ENCODE peak calls at places on chromosomes 1 and 21, in six cellular contexts. One of them, this sample, is unnamed.

GRCh38 chr1:106700151-106700550 is 356.3 kb upstream of the PRMT6 start:
- DNase-seq in stomach: no peak
- DNase-seq in endothelial cell of umbilical vein: no peak
- DNase-seq in K562: no peak
- DNase-seq in HCT116: no peak
- DNase-seq in spleen: no peak
- DNase-seq in this sample: no peak

GRCh38 chr1:241411056-241411775 is 54.2 kb upstream of the RGS7 start:
- DNase-seq in stomach: peak; percentile 53
- DNase-seq in endothelial cell of umbilical vein: peak; percentile 22
- DNase-seq in K562: no peak
- DNase-seq in HCT116: no peak
- DNase-seq in spleen: no peak
- DNase-seq in this sample: no peak

GRCh38 chr1:12711421-12712005 is 4.4 kb upstream of the AADACL3 start:
- DNase-seq in stomach: no peak
- DNase-seq in endothelial cell of umbilical vein: no peak
- DNase-seq in K562: no peak
- DNase-seq in HCT116: no peak
- DNase-seq in spleen: no peak
- DNase-seq in this sample: no peak

GRCh38 chr1:54854376-54855020 is 32.5 kb downstream of the DHCR24 start:
- DNase-seq in stomach: no peak
- DNase-seq in endothelial cell of umbilical vein: no peak
- DNase-seq in K562: no peak
- DNase-seq in HCT116: no peak
- DNase-seq in spleen: no peak
- DNase-seq in this sample: no peak

GRCh38 chr1:234708700-234709395 is 98.9 kb upstream of the IRF2BP2 start:
- DNase-seq in stomach: no peak
- DNase-seq in endothelial cell of umbilical vein: no peak
- DNase-seq in K562: no peak
- DNase-seq in HCT116: no peak
- DNase-seq in spleen: no peak
- DNase-seq in this sample: no peak

GRCh38 chr1:14746393-14746792 is 147.9 kb downstream of the KAZN start:
- DNase-seq in stomach: no peak
- DNase-seq in endothelial cell of umbilical vein: no peak
- DNase-seq in K562: no peak
- DNase-seq in HCT116: no peak
- DNase-seq in spleen: no peak
- DNase-seq in this sample: no peak

GRCh38 chr1:47651311-47652089 is 213.7 kb downstream of the FOXD2 start:
- DNase-seq in stomach: peak; percentile 11
- DNase-seq in endothelial cell of umbilical vein: no peak
- DNase-seq in K562: no peak
- DNase-seq in HCT116: no peak
- DNase-seq in spleen: peak; percentile 21
- DNase-seq in this sample: no peak

GRCh38 chr1:32426489-32427255 is 32.4 kb upstream of the BSDC1 start:
- DNase-seq in stomach: no peak
- DNase-seq in endothelial cell of umbilical vein: no peak
- DNase-seq in K562: no peak
- DNase-seq in HCT116: no peak
- DNase-seq in spleen: no peak
- DNase-seq in this sample: peak; percentile 65

GRCh38 chr1:41382531-41383090 is 21.4 kb downstream of the FOXO6 start:
- DNase-seq in stomach: peak; percentile 59
- DNase-seq in endothelial cell of umbilical vein: peak; percentile 49
- DNase-seq in K562: no peak
- DNase-seq in HCT116: peak; percentile 22
- DNase-seq in spleen: no peak
- DNase-seq in this sample: peak; percentile 52

GRCh38 chr1:84985365-84985764 is 11.5 kb downstream of the MCOLN2 start:
- DNase-seq in stomach: no peak
- DNase-seq in endothelial cell of umbilical vein: no peak
- DNase-seq in K562: no peak
- DNase-seq in HCT116: no peak
- DNase-seq in spleen: no peak
- DNase-seq in this sample: no peak

GRCh38 chr1:227776277-227776676 is 39.2 kb upstream of the PRSS38 start:
- DNase-seq in stomach: no peak
- DNase-seq in endothelial cell of umbilical vein: peak; percentile 13
- DNase-seq in K562: no peak
- DNase-seq in HCT116: no peak
- DNase-seq in spleen: peak; percentile 59
- DNase-seq in this sample: no peak

GRCh38 chr21:45302082-45303061 is 14.7 kb upstream of the POFUT2 start:
- DNase-seq in stomach: peak; percentile 45
- DNase-seq in endothelial cell of umbilical vein: peak; percentile 84
- DNase-seq in K562: no peak
- DNase-seq in HCT116: no peak
- DNase-seq in spleen: peak; percentile 82
- DNase-seq in this sample: no peak

GRCh38 chr1:117671781-117672501 is 66.1 kb downstream of the TENT5C start:
- DNase-seq in stomach: peak; percentile 80
- DNase-seq in endothelial cell of umbilical vein: peak; percentile 58
- DNase-seq in K562: peak; percentile 57
- DNase-seq in HCT116: no peak
- DNase-seq in spleen: no peak
- DNase-seq in this sample: no peak

GRCh38 chr1:111157425-111157824 is 17.4 kb downstream of the CEPT1 start:
- DNase-seq in stomach: no peak
- DNase-seq in endothelial cell of umbilical vein: no peak
- DNase-seq in K562: no peak
- DNase-seq in HCT116: no peak
- DNase-seq in spleen: no peak
- DNase-seq in this sample: no peak

GRCh38 chr21:42426424-42426823 is 22.7 kb downstream of the UBASH3A start:
- DNase-seq in stomach: no peak
- DNase-seq in endothelial cell of umbilical vein: no peak
- DNase-seq in K562: no peak
- DNase-seq in HCT116: no peak
- DNase-seq in spleen: peak; percentile 2
- DNase-seq in this sample: no peak

GRCh38 chr1:201266774-201267173 is 16.5 kb upstream of the PKP1 start:
- DNase-seq in stomach: peak; percentile 22
- DNase-seq in endothelial cell of umbilical vein: no peak
- DNase-seq in K562: no peak
- DNase-seq in HCT116: no peak
- DNase-seq in spleen: no peak
- DNase-seq in this sample: peak; percentile 3

GRCh38 chr1:156082111-156083091 is at the start of gene MEX3A:
- DNase-seq in stomach: peak; percentile 69
- DNase-seq in endothelial cell of umbilical vein: peak; percentile 87
- DNase-seq in K562: peak; percentile 89
- DNase-seq in HCT116: no peak
- DNase-seq in spleen: peak; percentile 87
- DNase-seq in this sample: peak; percentile 67

GRCh38 chr1:81388435-81388834 is 412.3 kb upstream of the ADGRL2 start:
- DNase-seq in stomach: no peak
- DNase-seq in endothelial cell of umbilical vein: no peak
- DNase-seq in K562: no peak
- DNase-seq in HCT116: no peak
- DNase-seq in spleen: no peak
- DNase-seq in this sample: no peak

GRCh38 chr1:46455951-46456350 is 33.7 kb upstream of the DMBX1 start:
- DNase-seq in stomach: no peak
- DNase-seq in endothelial cell of umbilical vein: no peak
- DNase-seq in K562: no peak
- DNase-seq in HCT116: no peak
- DNase-seq in spleen: no peak
- DNase-seq in this sample: no peak

GRCh38 chr1:58209578-58209977 is 336.9 kb downstream of the OMA1 start:
- DNase-seq in stomach: no peak
- DNase-seq in endothelial cell of umbilical vein: no peak
- DNase-seq in K562: no peak
- DNase-seq in HCT116: no peak
- DNase-seq in spleen: no peak
- DNase-seq in this sample: no peak

GRCh38 chr1:171127481-171127880 is 36.8 kb downstream of the FMO3 start:
- DNase-seq in stomach: no peak
- DNase-seq in endothelial cell of umbilical vein: no peak
- DNase-seq in K562: no peak
- DNase-seq in HCT116: no peak
- DNase-seq in spleen: no peak
- DNase-seq in this sample: peak; percentile 20

GRCh38 chr1:107480548-107480947 is 339.7 kb downstream of the NTNG1 start:
- DNase-seq in stomach: peak; percentile 25
- DNase-seq in endothelial cell of umbilical vein: no peak
- DNase-seq in K562: no peak
- DNase-seq in HCT116: no peak
- DNase-seq in spleen: peak; percentile 87
- DNase-seq in this sample: no peak

GRCh38 chr1:23793018-23793781 is 2.3 kb downstream of the LYPLA2 start:
- DNase-seq in stomach: peak; percentile 89
- DNase-seq in endothelial cell of umbilical vein: no peak
- DNase-seq in K562: peak; percentile 78
- DNase-seq in HCT116: no peak
- DNase-seq in spleen: peak; percentile 79
- DNase-seq in this sample: peak; percentile 50

GRCh38 chr21:41381731-41382130 is 19.9 kb downstream of the MX2 start:
- DNase-seq in stomach: no peak
- DNase-seq in endothelial cell of umbilical vein: no peak
- DNase-seq in K562: no peak
- DNase-seq in HCT116: no peak
- DNase-seq in spleen: no peak
- DNase-seq in this sample: no peak

GRCh38 chr1:222554177-222554576 is 6.3 kb upstream of the HHIPL2 start:
- DNase-seq in stomach: no peak
- DNase-seq in endothelial cell of umbilical vein: no peak
- DNase-seq in K562: no peak
- DNase-seq in HCT116: no peak
- DNase-seq in spleen: no peak
- DNase-seq in this sample: no peak

GRCh38 chr1:151993734-151994496 is at the start of gene S100A10:
- DNase-seq in stomach: peak; percentile 79
- DNase-seq in endothelial cell of umbilical vein: peak; percentile 67
- DNase-seq in K562: peak; percentile 58
- DNase-seq in HCT116: no peak
- DNase-seq in spleen: peak; percentile 93
- DNase-seq in this sample: peak; percentile 70

GRCh38 chr1:151993084-151993733 is 450 bp downstream of the S100A10 start:
- DNase-seq in stomach: peak; percentile 42
- DNase-seq in endothelial cell of umbilical vein: no peak
- DNase-seq in K562: no peak
- DNase-seq in HCT116: no peak
- DNase-seq in spleen: peak; percentile 83
- DNase-seq in this sample: no peak

GRCh38 chr1:151990856-151991198 is 2.8 kb downstream of the S100A10 start:
- DNase-seq in stomach: peak; percentile 55
- DNase-seq in endothelial cell of umbilical vein: peak; percentile 80
- DNase-seq in K562: no peak
- DNase-seq in HCT116: no peak
- DNase-seq in spleen: no peak
- DNase-seq in this sample: peak; percentile 79

GRCh38 chr1:151991663-151992344 is 1.9 kb downstream of the S100A10 start:
- DNase-seq in stomach: no peak
- DNase-seq in endothelial cell of umbilical vein: peak; percentile 35
- DNase-seq in K562: no peak
- DNase-seq in HCT116: no peak
- DNase-seq in spleen: no peak
- DNase-seq in this sample: no peak

DNA sequence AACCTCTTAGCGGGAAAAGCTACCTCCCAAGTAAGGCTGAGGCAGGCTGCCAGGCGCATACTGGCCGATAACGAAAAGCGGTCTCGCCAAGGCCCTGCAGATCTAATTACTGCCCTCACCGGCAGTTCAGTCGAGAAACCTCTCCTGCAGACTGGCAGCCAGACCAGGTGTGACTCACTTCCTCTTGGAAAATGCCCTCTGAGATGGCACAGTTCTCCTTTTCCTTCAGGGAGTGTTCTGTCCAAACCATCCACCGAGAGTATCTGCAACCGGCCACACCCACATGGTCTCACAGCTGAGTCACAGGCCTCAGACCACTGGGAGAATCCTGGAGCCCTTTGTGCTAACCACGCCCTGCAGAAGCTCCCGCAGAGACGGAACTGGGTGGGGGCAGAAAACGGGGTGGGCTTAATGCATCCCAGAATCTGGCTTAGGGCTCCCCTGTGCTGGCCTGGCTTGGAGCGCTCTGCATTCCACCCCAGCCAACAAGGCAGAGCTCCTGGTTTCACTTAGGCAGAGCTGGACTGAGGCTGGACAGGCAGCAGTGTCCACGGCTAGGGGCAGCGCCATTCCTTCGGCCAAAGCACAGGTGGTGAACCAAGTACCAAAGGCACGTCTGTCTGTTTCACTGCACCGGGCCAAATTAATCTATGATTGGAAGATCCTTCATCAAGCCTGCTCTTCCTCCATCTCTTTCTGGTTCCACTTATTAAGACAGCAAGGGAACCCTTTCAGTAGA is 1.1 kb downstream of the S100A10 start:
- DNase-seq in stomach: peak; percentile 92
- DNase-seq in endothelial cell of umbilical vein: peak; percentile 86
- DNase-seq in K562: peak; percentile 70
- DNase-seq in HCT116: peak; percentile 99
- DNase-seq in spleen: peak; percentile 74
- DNase-seq in this sample: peak; percentile 82
- TF ChIP-seq POLR2AphosphoS5 in stomach: no peak
- TF ChIP-seq POLR2AphosphoS5 in endothelial cell of umbilical vein: peak; percentile 75
- TF ChIP-seq POLR2AphosphoS5 in K562: no peak
- TF ChIP-seq POLR2AphosphoS5 in HCT116: peak; percentile 87
- TF ChIP-seq POLR2AphosphoS5 in spleen: no peak
- TF ChIP-seq POLR2AphosphoS5 in this sample: peak; percentile 69

GRCh38 chr1:44808063-44808937 is at the start of gene BTBD19:
- DNase-seq in stomach: peak; percentile 51
- DNase-seq in endothelial cell of umbilical vein: peak; percentile 88
- DNase-seq in K562: peak; percentile 76
- DNase-seq in HCT116: no peak
- DNase-seq in spleen: peak; percentile 90
- DNase-seq in this sample: no peak
- TF ChIP-seq POLR2AphosphoS5 in stomach: no peak
- TF ChIP-seq POLR2AphosphoS5 in endothelial cell of umbilical vein: peak; percentile 45
- TF ChIP-seq POLR2AphosphoS5 in K562: no peak
- TF ChIP-seq POLR2AphosphoS5 in HCT116: no peak
- TF ChIP-seq POLR2AphosphoS5 in spleen: peak; percentile 70
- TF ChIP-seq POLR2AphosphoS5 in this sample: no peak

GRCh38 chr1:1123581-1124507 is 8.0 kb upstream of the C1orf159 start:
- DNase-seq in stomach: no peak
- DNase-seq in endothelial cell of umbilical vein: no peak
- DNase-seq in K562: no peak
- DNase-seq in HCT116: no peak
- DNase-seq in spleen: peak; percentile 57
- DNase-seq in this sample: no peak
- TF ChIP-seq POLR2AphosphoS5 in stomach: no peak
- TF ChIP-seq POLR2AphosphoS5 in endothelial cell of umbilical vein: no peak
- TF ChIP-seq POLR2AphosphoS5 in K562: no peak
- TF ChIP-seq POLR2AphosphoS5 in HCT116: no peak
- TF ChIP-seq POLR2AphosphoS5 in spleen: no peak
- TF ChIP-seq POLR2AphosphoS5 in this sample: no peak

GRCh38 chr1:100352267-100353072 is at the start of gene CDC14A:
- DNase-seq in stomach: peak; percentile 92
- DNase-seq in endothelial cell of umbilical vein: peak; percentile 97
- DNase-seq in K562: peak; percentile 90
- DNase-seq in HCT116: peak; percentile 95
- DNase-seq in spleen: peak; percentile 96
- DNase-seq in this sample: peak; percentile 93
- TF ChIP-seq POLR2AphosphoS5 in stomach: no peak
- TF ChIP-seq POLR2AphosphoS5 in endothelial cell of umbilical vein: no peak
- TF ChIP-seq POLR2AphosphoS5 in K562: peak; percentile 52
- TF ChIP-seq POLR2AphosphoS5 in HCT116: peak; percentile 90
- TF ChIP-seq POLR2AphosphoS5 in spleen: peak; percentile 93
- TF ChIP-seq POLR2AphosphoS5 in this sample: peak; percentile 69